ENCODE peak calls at places on chromosomes 3 and 15, in five cellular contexts. S is PC-3, J is Karpas-422, N is GM23338, M is GM23248. V is an unnamed sample.

GRCh38 chr15:41774873-41775417 is 661 bp downstream of the MAPKBP1 start:
- DNase-seq in S (no peak), J (no peak), N (no peak), M (no peak), V (no peak)

GRCh38 chr3:39990532-39990931 is 181.1 kb downstream of the MYRIP start:
- DNase-seq in S (peak; percentile 60), J (peak; percentile 89), N (peak; percentile 83), M (peak; percentile 70), V (peak; percentile 72)

GRCh38 chr3:186722457-186722856 is 5.3 kb downstream of the KNG1 start:
- DNase-seq in S (peak; percentile 20), J (peak; percentile 52), N (peak; percentile 63), M (peak; percentile 14), V (no peak)

GRCh38 chr3:136404056-136404455 is 153.9 kb downstream of the PCCB start:
- DNase-seq in S (no peak), J (no peak), N (no peak), M (peak; percentile 7), V (no peak)

GRCh38 chr15:84761534-84762190 is 13.3 kb downstream of the ZNF592 start:
- DNase-seq in S (no peak), J (peak; percentile 53), N (no peak), M (no peak), V (peak; percentile 44)

GRCh38 chr3:93931597-93932229 is 42.0 kb downstream of the PROS1 start:
- DNase-seq in S (no peak), J (no peak), N (no peak), M (no peak), V (no peak)

GRCh38 chr3:120227710-120228347 is 57.2 kb downstream of the GPR156 start:
- DNase-seq in S (no peak), J (no peak), N (peak; percentile 25), M (no peak), V (no peak)

GRCh38 chr3:167899090-167899489 is 163.6 kb downstream of the SERPINI1 start:
- DNase-seq in S (no peak), J (no peak), N (no peak), M (no peak), V (no peak)

GRCh38 chr3:65963787-65964707 is 74.7 kb downstream of the MAGI1 start:
- DNase-seq in S (peak; percentile 74), J (no peak), N (peak; percentile 20), M (peak; percentile 96), V (no peak)

GRCh38 chr3:46127503-46127902 is 80.6 kb downstream of the CCR1 start:
- DNase-seq in S (peak; percentile 93), J (no peak), N (no peak), M (peak; percentile 89), V (no peak)

GRCh38 chr3:44993471-44994205 is 17.6 kb downstream of the EXOSC7 start:
- DNase-seq in S (peak; percentile 80), J (no peak), N (no peak), M (peak; percentile 79), V (no peak)

GRCh38 chr3:50607271-50608091 is 4.1 kb downstream of the CISH start:
- DNase-seq in S (no peak), J (no peak), N (no peak), M (no peak), V (no peak)

GRCh38 chr3:119783883-119784282 is 2.0 kb downstream of the NR1I2 start:
- DNase-seq in S (no peak), J (no peak), N (no peak), M (no peak), V (no peak)

DNA sequence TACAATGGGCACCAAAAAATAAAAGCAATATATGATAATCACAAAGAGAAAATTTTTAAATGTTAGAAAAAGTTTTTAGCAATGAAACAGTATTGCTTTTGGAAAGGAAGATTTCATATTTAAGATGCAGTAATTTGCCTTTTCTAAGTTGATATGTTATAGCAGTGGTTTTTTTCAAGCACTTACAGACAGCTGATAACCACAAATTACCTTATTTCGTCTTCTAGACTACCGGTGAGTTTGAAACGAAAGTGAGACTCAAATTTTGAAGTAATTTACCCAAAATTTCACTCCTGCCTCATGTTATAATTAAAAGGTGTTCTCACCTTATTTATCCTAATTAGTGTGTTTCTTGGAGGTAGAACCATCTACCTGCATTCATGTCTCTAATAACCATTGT is 207.8 kb downstream of the MCTP2 start:
- DNase-seq in S (no peak), J (no peak), N (no peak), M (no peak), V (peak; percentile 12)
- H3K9me2 ChIP-seq in S (no peaks in the 10 kb centered on the region), J (no peaks in the 10 kb centered on the region), N (peaks cover under 1% of the 10 kb centered on the region), M (no peaks in the 10 kb centered on the region), V (no peaks in the 10 kb centered on the region)

GRCh38 chr3:61416618-61417017 is 144.8 kb upstream of the PTPRG start:
- DNase-seq in S (no peak), J (no peak), N (no peak), M (no peak), V (no peak)
- H3K9me2 ChIP-seq in S (no peaks in the 10 kb centered on the region), J (no peaks in the 10 kb centered on the region), N (peaks cover 5% of the 10 kb centered on the region), M (no peaks in the 10 kb centered on the region), V (no peaks in the 10 kb centered on the region)

GRCh38 chr3:19662516-19662915 is 271.5 kb downstream of the EFHB start:
- DNase-seq in S (no peak), J (no peak), N (no peak), M (no peak), V (no peak)

GRCh38 chr3:19668163-19668562 is 265.9 kb downstream of the EFHB start:
- DNase-seq in S (no peak), J (no peak), N (no peak), M (no peak), V (no peak)
- H3K9me2 ChIP-seq in S (no peaks in the 10 kb centered on the region), J (no peaks in the 10 kb centered on the region), N (no peaks in the 10 kb centered on the region), M (no peaks in the 10 kb centered on the region), V (no peaks in the 10 kb centered on the region)

GRCh38 chr3:101384426-101384825 is 64.1 kb upstream of the IMPG2 start:
- DNase-seq in S (no peak), J (no peak), N (no peak), M (no peak), V (no peak)

GRCh38 chr3:101387351-101387750 is 67.0 kb upstream of the IMPG2 start:
- DNase-seq in S (no peak), J (no peak), N (no peak), M (no peak), V (no peak)

GRCh38 chr3:101391413-101391812 is 71.0 kb upstream of the IMPG2 start:
- DNase-seq in S (no peak), J (no peak), N (no peak), M (no peak), V (no peak)

GRCh38 chr3:101383656-101384055 is 63.3 kb upstream of the IMPG2 start:
- DNase-seq in S (no peak), J (no peak), N (no peak), M (no peak), V (no peak)

DNA sequence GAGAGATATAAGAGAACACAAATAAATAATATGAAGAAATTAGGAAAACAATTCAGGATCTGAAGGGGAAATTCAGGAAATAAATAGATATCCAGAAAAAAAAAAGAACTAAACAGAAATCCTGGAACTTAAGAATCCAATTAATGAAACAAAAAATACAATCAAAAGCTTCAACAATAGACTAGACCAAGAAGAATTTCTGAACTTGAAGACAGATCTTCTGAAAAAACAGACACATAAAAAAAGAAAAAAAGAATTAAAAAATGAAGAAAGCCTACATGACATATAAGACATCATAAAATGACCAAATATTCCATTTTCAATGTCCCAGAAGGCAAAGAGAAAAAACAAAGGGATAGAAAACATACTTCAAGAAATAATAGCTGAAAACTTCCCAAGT is 68.3 kb upstream of the IMPG2 start:
- DNase-seq in S (no peak), J (peak; percentile 51), N (no peak), M (no peak), V (no peak)
- H3K9me2 ChIP-seq in S (no peaks in the 10 kb centered on the region), J (no peaks in the 10 kb centered on the region), N (no peaks in the 10 kb centered on the region), M (no peaks in the 10 kb centered on the region), V (no peaks in the 10 kb centered on the region)

GRCh38 chr3:161139686-161140085 is 34.5 kb upstream of the B3GALNT1 start:
- DNase-seq in S (peak; percentile 73), J (no peak), N (no peak), M (no peak), V (no peak)
- H3K9me2 ChIP-seq in S (no peaks in the 10 kb centered on the region), J (no peaks in the 10 kb centered on the region), N (peaks cover 9% of the 10 kb centered on the region), M (no peaks in the 10 kb centered on the region), V (no peaks in the 10 kb centered on the region)

DNA sequence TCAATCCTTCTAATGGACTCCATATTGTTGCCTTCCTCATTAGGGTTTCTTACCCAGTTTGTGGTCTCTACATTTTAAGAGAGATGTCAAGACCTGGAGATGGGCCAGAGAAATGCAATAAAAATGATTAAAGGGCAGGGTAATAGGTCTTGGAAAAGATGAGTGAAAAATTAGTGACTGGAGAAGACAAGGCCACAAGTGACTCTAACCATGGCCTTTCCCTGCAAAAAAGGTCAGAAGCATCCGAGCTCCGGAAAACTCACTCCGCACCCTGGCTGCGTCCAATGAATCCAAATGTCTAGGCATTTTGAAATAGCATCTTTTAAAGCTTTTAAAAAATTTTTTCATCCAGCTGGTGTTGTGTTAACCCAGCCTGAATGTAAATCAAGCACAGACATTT is 152.9 kb downstream of the ARRDC4 start:
- DNase-seq in S (no peak), J (no peak), N (no peak), M (no peak), V (no peak)
- H3K9me2 ChIP-seq in S (no peaks in the 10 kb centered on the region), J (no peaks in the 10 kb centered on the region), N (peaks cover 9% of the 10 kb centered on the region), M (no peaks in the 10 kb centered on the region), V (no peaks in the 10 kb centered on the region)

DNA sequence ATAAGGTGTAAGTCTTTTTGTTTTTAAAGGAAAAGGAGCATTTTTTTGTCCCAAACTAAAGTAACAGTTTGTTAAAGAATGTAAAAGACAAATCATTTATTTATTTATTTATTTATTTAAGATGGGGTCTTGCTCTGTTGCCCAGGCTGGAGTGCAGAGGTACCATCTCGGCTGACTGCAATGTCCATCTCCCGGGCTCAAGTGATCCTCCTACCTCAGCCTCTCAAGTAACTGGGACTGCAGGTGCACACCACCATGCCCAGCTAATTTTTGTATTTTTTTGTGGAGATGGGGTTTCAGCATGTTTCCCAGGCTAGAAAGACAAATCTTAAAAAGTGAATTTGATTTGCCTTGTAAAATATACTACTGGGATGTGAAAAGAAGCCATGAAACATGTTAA is 86.3 kb upstream of the PLXND1 start:
- DNase-seq in S (no peak), J (no peak), N (no peak), M (no peak), V (no peak)
- H3K9me2 ChIP-seq in S (no peaks in the 10 kb centered on the region), J (no peaks in the 10 kb centered on the region), N (no peaks in the 10 kb centered on the region), M (no peaks in the 10 kb centered on the region), V (no peaks in the 10 kb centered on the region)

DNA sequence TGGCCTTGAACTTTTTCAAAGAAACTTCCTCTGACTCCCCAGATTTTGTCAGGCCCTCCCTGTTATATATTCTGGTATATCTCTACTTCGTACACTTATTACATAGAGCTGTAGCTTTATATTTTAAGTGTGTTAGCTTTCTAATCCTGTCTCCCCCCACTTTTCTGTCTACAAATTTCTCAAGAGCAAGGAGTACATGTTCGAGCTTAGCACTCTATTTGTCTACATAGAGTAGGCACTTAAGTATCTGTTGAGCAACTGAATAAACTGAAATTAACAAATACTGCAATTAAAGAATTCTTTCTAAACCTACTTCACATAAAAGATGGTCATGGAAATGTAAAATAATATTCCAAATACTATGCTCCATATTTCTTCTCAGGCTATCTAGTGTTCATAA is 39.4 kb downstream of the UACA start:
- DNase-seq in S (no peak), J (no peak), N (no peak), M (no peak), V (no peak)
- H3K9me2 ChIP-seq in S (no peaks in the 10 kb centered on the region), J (no peaks in the 10 kb centered on the region), N (no peaks in the 10 kb centered on the region), M (no peaks in the 10 kb centered on the region), V (no peaks in the 10 kb centered on the region)

V was measured in MM.1S.